ENCODE peak calls at places on chromosomes 5 and 9, in ten cellular contexts. U is tibial artery, Z is HFFc6, H is left ventricle myocardium inferior, P is NCI-H2171, F is GM12865, Q is heart right ventricle, I is HTR-8/SVneo, X is HepG2, A is hippocampal formation. T is an unnamed sample.
A peak's percentile ranks its signal among the peaks of the same experiment; 100 is the strongest.

GRCh38 chr9:123354806-123355508 is 1.0 kb upstream of the CRB2 start:
- DNase-seq in I (no peak), Q (no peak), U (no peak), P (no peak), H (no peak), A (no peak), Z (no peak), F (no peak), X (no peak), T (no peak)

GRCh38 chr9:13160051-13160450 is 119.4 kb downstream of the MPDZ start:
- DNase-seq in Z (no peak), Q (no peak), F (no peak), P (no peak), I (no peak), X (no peak), U (no peak), A (no peak), H (no peak), T (no peak)

GRCh38 chr5:78634634-78635033 is 13.9 kb downstream of the LHFPL2 start:
- DNase-seq in Z (no peak), Q (no peak), U (no peak), H (no peak), I (no peak), P (no peak), F (no peak), X (no peak), A (no peak), T (no peak)

GRCh38 chr5:72817076-72817476 is 615 bp downstream of the TNPO1 start:
- DNase-seq in F (peak; percentile 70), H (peak; percentile 54), Z (peak; percentile 29), P (no peak), I (no peak), U (peak; percentile 50), X (peak; percentile 3), Q (peak; percentile 51), A (peak; percentile 74), T (peak; percentile 72)

GRCh38 chr5:1654786-1655495 is 131.2 kb upstream of the LPCAT1 start:
- DNase-seq in X (no peak), U (no peak), A (no peak), Q (no peak), I (no peak), F (no peak), Z (no peak), H (peak; percentile 9), P (no peak), T (no peak)

GRCh38 chr9:91700475-91700874 is 249.6 kb downstream of the ROR2 start:
- DNase-seq in H (no peak), Q (no peak), U (no peak), Z (no peak), P (no peak), A (no peak), F (no peak), X (no peak), I (no peak), T (no peak)

GRCh38 chr9:130363755-130364404 is 80.9 kb upstream of the ASS1 start:
- DNase-seq in F (no peak), P (no peak), U (no peak), I (no peak), A (no peak), H (no peak), Q (no peak), X (no peak), Z (no peak), T (no peak)

GRCh38 chr9:112124156-112124555 is 50.9 kb downstream of the SUSD1 start:
- DNase-seq in X (no peak), U (no peak), A (no peak), H (no peak), F (no peak), P (no peak), I (no peak), Z (no peak), Q (no peak), T (no peak)

GRCh38 chr9:110191616-110192015 is 16.3 kb downstream of the C9orf152 start:
- DNase-seq in X (no peak), I (no peak), F (no peak), U (no peak), H (no peak), P (no peak), A (no peak), Q (no peak), Z (no peak), T (no peak)

GRCh38 chr5:140309706-140310249 is 6.9 kb upstream of the PFDN1 start:
- DNase-seq in X (no peak), I (no peak), F (no peak), A (no peak), H (no peak), U (no peak), Z (no peak), Q (no peak), P (no peak), T (no peak)

GRCh38 chr9:136802321-136802720 is 5.4 kb upstream of the RABL6 start:
- DNase-seq in H (no peak), Z (no peak), I (no peak), A (no peak), U (no peak), P (no peak), Q (no peak), X (no peak), F (no peak), T (peak; percentile 23)

GRCh38 chr5:751496-751895 is 33.0 kb downstream of the ZDHHC11B start:
- DNase-seq in H (no peak), I (no peak), Q (no peak), F (no peak), P (no peak), U (no peak), X (no peak), Z (no peak), A (no peak), T (no peak)

GRCh38 chr9:129702563-129702962 is 37.1 kb downstream of the PRRX2 start:
- DNase-seq in X (no peak), Z (peak; percentile 86), F (no peak), I (peak; percentile 51), P (no peak), Q (no peak), H (no peak), A (no peak), U (peak; percentile 68), T (no peak)

GRCh38 chr5:134492568-134492967 is 32.9 kb upstream of the JADE2 start:
- DNase-seq in H (no peak), U (no peak), F (no peak), I (no peak), Q (no peak), P (no peak), A (no peak), X (no peak), Z (no peak), T (no peak)

GRCh38 chr9:27198175-27198574 is 89.2 kb downstream of the TEK start:
- DNase-seq in I (no peak), F (no peak), X (no peak), H (no peak), Q (no peak), A (no peak), U (no peak), P (no peak), Z (no peak), T (no peak)

GRCh38 chr9:137973829-137974416 is 96.3 kb downstream of the CACNA1B start:
- DNase-seq in A (no peak), H (no peak), I (no peak), P (no peak), U (no peak), Z (no peak), Q (no peak), F (no peak), X (no peak), T (peak; percentile 13)

GRCh38 chr5:73764586-73764985 is 138.6 kb downstream of the ARHGEF28 start:
- DNase-seq in Q (no peak), F (no peak), U (no peak), X (peak; percentile 78), Z (peak; percentile 83), H (no peak), A (no peak), P (no peak), I (peak; percentile 40), T (no peak)

GRCh38 chr5:77438057-77438456 is 54.1 kb downstream of the WDR41 start:
- DNase-seq in A (peak; percentile 17), Q (no peak), P (no peak), X (no peak), I (no peak), F (no peak), Z (no peak), U (no peak), H (no peak), T (no peak)

GRCh38 chr9:121972501-121972981 is 120.6 kb downstream of the TTLL11 start:
- DNase-seq in I (peak; percentile 21), X (no peak), H (no peak), F (peak; percentile 68), P (no peak), A (no peak), U (no peak), Z (peak; percentile 92), Q (no peak), T (no peak)

GRCh38 chr5:103624035-103624461 is 61.5 kb upstream of the NUDT12 start:
- DNase-seq in A (no peak), I (no peak), H (no peak), F (no peak), U (no peak), Q (no peak), P (no peak), X (no peak), Z (no peak), T (no peak)

GRCh38 chr5:112878760-112879159 is 17.7 kb downstream of the SRP19 start:
- DNase-seq in I (no peak), F (peak; percentile 18), H (no peak), Q (no peak), A (no peak), U (no peak), Z (no peak), P (no peak), X (no peak), T (no peak)

GRCh38 chr9:16593746-16594145 is 276.7 kb downstream of the BNC2 start:
- DNase-seq in X (no peak), H (no peak), F (no peak), U (no peak), Z (no peak), I (no peak), P (no peak), A (no peak), Q (no peak), T (no peak)

GRCh38 chr5:30693326-30693725 is 500.2 kb upstream of the CDH6 start:
- DNase-seq in P (no peak), I (no peak), X (no peak), Z (no peak), F (no peak), H (no peak), U (no peak), A (no peak), Q (no peak), T (no peak)

GRCh38 chr9:124771867-124772621 is 933 bp upstream of the NR6A1 start:
- DNase-seq in U (peak; percentile 46), Q (peak; percentile 58), H (peak; percentile 68), P (peak; percentile 64), Z (peak; percentile 24), I (no peak), F (peak; percentile 62), X (peak; percentile 61), A (peak; percentile 47), T (peak; percentile 84)

GRCh38 chr9:97502222-97502983 is 937 bp downstream of the TMOD1 start:
- DNase-seq in Z (no peak), X (no peak), I (no peak), H (peak; percentile 36), P (no peak), U (no peak), A (no peak), Q (peak; percentile 45), F (peak; percentile 54), T (peak; percentile 58)

GRCh38 chr9:98085058-98085457 is 28.5 kb downstream of the NANS start:
- DNase-seq in I (no peak), H (no peak), F (no peak), Z (no peak), U (no peak), A (no peak), Q (no peak), X (no peak), P (no peak), T (no peak)

GRCh38 chr5:165881259-165881658 is 2375.8 kb downstream of the MAT2B start:
- DNase-seq in A (no peak), H (no peak), Q (no peak), Z (no peak), P (no peak), I (no peak), F (no peak), U (no peak), X (no peak), T (no peak)

GRCh38 chr9:96136992-96137665 is 164.8 kb downstream of the HSD17B3 start:
- DNase-seq in X (no peak), P (no peak), Z (peak; percentile 50), H (no peak), Q (no peak), U (peak; percentile 70), I (no peak), A (peak; percentile 40), F (peak; percentile 88), T (peak; percentile 49)